ENCODE peak calls at places on chromosomes 4 and X, in five cellular contexts. N is H9, J is neuronal stem cell, V is H1, A is trophoblast cell. R is an unnamed sample.

GRCh38 chrX:70007946-70008345 is 41.8 kb downstream of the AWAT2 start:
- DNase-seq in A (no peak), V (no peak), J (no peak), N (no peak), R (no peak)

GRCh38 chr4:6308890-6309643 is 39.4 kb downstream of the WFS1 start:
- DNase-seq in A (no peak), V (peak; percentile 84), N (peak; percentile 82), J (peak; percentile 57), R (no peak)

GRCh38 chrX:103658681-103659433 is 27.6 kb downstream of the MORF4L2 start:
- DNase-seq in N (no peak), J (no peak), V (no peak), A (no peak), R (no peak)

GRCh38 chr4:188008377-188008776 is 12.8 kb downstream of the ZFP42 start:
- DNase-seq in V (no peak), N (no peak), J (no peak), A (no peak), R (peak; percentile 89)

GRCh38 chr4:168868044-168868855 is 141.8 kb downstream of the CBR4 start:
- DNase-seq in V (no peak), A (peak; percentile 53), N (no peak), J (no peak), R (peak; percentile 82)

GRCh38 chr4:44869222-44869882 is 143.0 kb upstream of the GNPDA2 start:
- DNase-seq in A (no peak), N (no peak), V (no peak), J (no peak), R (no peak)

GRCh38 chrX:145821291-145821897 is 3.8 kb downstream of the SLITRK2 start:
- DNase-seq in N (peak; percentile 71), J (no peak), V (peak; percentile 57), A (no peak), R (no peak)

GRCh38 chrX:49230500-49231232 is 2.5 kb downstream of the CACNA1F start:
- DNase-seq in V (peak; percentile 78), A (peak; percentile 8), N (peak; percentile 86), J (peak; percentile 26), R (no peak)

GRCh38 chrX:38804481-38805293 is 3.4 kb downstream of the MID1IP1 start:
- DNase-seq in N (no peak), J (peak; percentile 15), V (peak; percentile 45), A (peak; percentile 58), R (peak; percentile 34)

GRCh38 chr4:114488301-114488982 is 110.2 kb upstream of the UGT8 start:
- DNase-seq in J (no peak), V (no peak), N (no peak), A (peak; percentile 21), R (no peak)

GRCh38 chr4:40874331-40874730 is 124.6 kb downstream of the NSUN7 start:
- DNase-seq in V (no peak), J (no peak), N (no peak), A (no peak), R (no peak)

GRCh38 chrX:6226646-6227444 is 1.8 kb downstream of the NLGN4X start:
- DNase-seq in J (peak; percentile 36), A (no peak), N (peak; percentile 33), V (peak; percentile 50), R (no peak)

GRCh38 chr4:162274354-162274753 is 110.6 kb upstream of the FSTL5 start:
- DNase-seq in A (peak; percentile 2), V (no peak), J (no peak), N (no peak), R (no peak)

GRCh38 chr4:137343221-137343620 is 189.1 kb downstream of the PCDH18 start:
- DNase-seq in J (no peak), V (no peak), N (no peak), A (peak; percentile 66), R (no peak)

GRCh38 chrX:97398030-97398551 is 514.4 kb downstream of the RPA4 start:
- DNase-seq in A (no peak), J (no peak), V (no peak), N (no peak), R (peak; percentile 60)

GRCh38 chr4:38603652-38604051 is 60.3 kb upstream of the KLF3 start:
- DNase-seq in J (no peak), V (no peak), N (no peak), A (no peak), R (no peak)

DNA sequence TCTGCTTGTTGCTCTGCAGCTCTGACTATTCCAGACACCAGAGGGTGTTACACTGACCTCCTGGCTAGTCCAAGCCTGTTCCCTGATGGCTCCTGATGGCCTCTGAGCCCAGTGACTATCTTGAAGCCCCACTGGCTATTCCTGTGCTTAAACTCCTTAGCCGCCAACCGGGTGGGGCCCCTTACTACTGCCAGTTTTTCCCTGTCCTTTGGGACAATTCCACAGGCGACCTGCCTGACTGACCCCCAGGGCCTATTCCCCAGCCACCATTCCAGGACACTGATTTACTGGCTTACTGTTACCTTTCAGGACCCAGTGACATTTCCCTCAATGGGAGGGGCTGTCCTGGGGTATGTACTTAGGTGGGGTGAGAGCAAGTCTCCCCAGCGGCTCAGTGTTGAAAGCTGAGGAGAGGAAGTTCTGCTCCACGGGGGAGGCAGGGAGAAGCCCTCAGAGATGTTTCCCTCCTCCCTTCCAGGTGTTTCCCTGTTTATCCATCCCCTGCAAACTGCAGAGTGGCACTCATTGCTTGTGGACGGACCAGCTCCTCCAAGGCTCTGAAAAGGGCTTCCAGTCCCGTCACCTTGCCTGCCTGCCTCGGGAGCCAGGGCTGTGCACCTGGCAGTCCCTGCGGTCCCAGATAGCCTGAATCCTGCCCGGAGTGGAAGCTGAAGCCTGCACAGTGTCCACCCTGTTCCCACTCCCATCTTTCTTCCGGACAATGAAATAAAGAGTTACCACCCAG is 4.0 kb downstream of the TIMP1 start:
- DNase-seq in J (no peak), V (no peak), N (no peak), A (no peak), R (no peak)
- H2BK12ac ChIP-seq in J (no peak overlapping the region), V (no peak overlapping the region), N (no peak overlapping the region), A (no peak overlapping the region), R (no peak overlapping the region)

DNA sequence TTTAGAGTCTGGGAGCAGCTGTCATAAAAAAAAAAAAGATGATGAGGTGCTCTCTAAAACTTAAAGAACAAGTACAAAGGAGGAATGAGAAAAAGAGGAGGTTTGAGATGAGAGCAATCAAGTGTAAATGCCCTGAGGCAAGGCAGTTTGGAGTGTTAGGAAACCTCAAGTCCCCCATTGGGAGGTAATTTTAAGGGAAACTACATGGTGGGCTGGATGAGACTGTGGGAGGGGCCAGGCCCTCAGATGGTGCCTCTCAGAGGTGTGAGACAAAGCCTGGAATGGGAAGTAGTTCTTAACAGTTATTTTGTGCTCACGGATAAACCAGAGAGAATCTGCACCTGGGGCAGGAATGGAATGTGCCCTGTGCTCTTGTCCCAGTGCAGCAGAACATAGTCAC is 1.9 kb upstream of the MAGEB3 start:
- DNase-seq in V (no peak), N (peak; percentile 63), A (no peak), J (no peak), R (no peak)
- H2BK5ac ChIP-seq in V (no peak overlapping the region), N (no peak overlapping the region), A (no peak overlapping the region), J (no peak overlapping the region), R (no peak overlapping the region)

GRCh38 chr4:110671679-110672078 is 48.8 kb upstream of the PITX2 start:
- DNase-seq in A (no peak), N (no peak), V (no peak), J (no peak), R (no peak)
- H2BK12ac ChIP-seq in A (no peak overlapping the region), N (no peak overlapping the region), V (no peak overlapping the region), J (no peak overlapping the region), R (no peak overlapping the region)

DNA sequence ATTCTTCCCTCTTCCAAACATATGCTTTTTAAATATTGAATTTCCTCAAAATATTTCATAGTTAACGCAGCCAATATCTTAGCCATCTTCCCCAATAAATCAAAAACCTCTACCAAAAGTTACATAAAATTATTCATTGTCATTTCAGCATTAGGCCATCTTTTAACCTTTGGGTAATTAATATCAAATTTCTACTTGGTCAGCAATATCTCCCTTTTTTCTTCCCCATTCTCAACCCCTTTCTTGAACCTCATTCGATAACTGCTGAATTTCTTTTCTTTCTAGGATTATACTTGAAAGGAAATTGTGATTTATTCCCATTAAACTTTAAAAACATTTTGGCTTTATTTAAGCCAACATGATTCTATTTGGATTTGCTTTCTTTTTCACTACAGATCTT is 65.0 kb downstream of the RAP1GDS1 start:
- DNase-seq in J (no peak), N (no peak), A (no peak), V (no peak), R (no peak)
- H2BK5ac ChIP-seq in J (no peak overlapping the region), N (no peak overlapping the region), A (no peak overlapping the region), V (no peak overlapping the region), R (no peak overlapping the region)